ENCODE peak calls at places on chromosomes 12 and 14, in ten cellular contexts. T is HCT116, G is tibial artery, W is mesenchymal stem cell, L is psoas muscle, Z is GM23338, J is uterus, I is pancreas, X is Karpas-422, D is cardiac muscle cell. F is an unnamed sample. For H3K4me1 and H3K27me3, the result is how much of the 10 kb centered on the place peaks cover.

GRCh38 chr14:88026890-88027289 is 22.0 kb downstream of the GPR65 start:
- DNase-seq in T (no peak), G (no peak), W (no peak), L (no peak), Z (no peak), J (no peak), I (no peak), X (no peak), D (no peak), F (no peak)

GRCh38 chr12:80044694-80045046 is 54.7 kb upstream of the OTOGL start:
- DNase-seq in T (peak), G (no peak), W (peak), L (no peak), Z (no peak), J (no peak), I (no peak), X (no peak), D (no peak), F (peak)

GRCh38 chr12:32273712-32274111 is 125.6 kb upstream of the FGD4 start:
- DNase-seq in T (no peak), G (no peak), W (no peak), L (no peak), Z (peak), J (no peak), I (no peak), X (peak), D (peak), F (no peak)

GRCh38 chr14:81729622-81730021 is 196.0 kb upstream of the SEL1L start:
- DNase-seq in T (no peak), G (no peak), W (no peak), L (no peak), Z (no peak), J (no peak), I (no peak), X (no peak), D (no peak), F (no peak)

GRCh38 chr14:30573203-30573814 is 14.4 kb downstream of the G2E3 start:
- DNase-seq in T (no peak), G (no peak), W (peak), L (no peak), Z (no peak), J (no peak), I (no peak), X (no peak), D (no peak), F (peak)

GRCh38 chr12:6211421-6211869 is 11.2 kb downstream of the CD9 start:
- DNase-seq in T (no peak), G (no peak), W (peak), L (no peak), Z (no peak), J (no peak), I (no peak), X (no peak), D (no peak), F (no peak)

GRCh38 chr14:39376671-39377403 is 55.4 kb downstream of the FBXO33 start:
- DNase-seq in T (peak), G (no peak), W (peak), L (no peak), Z (peak), J (no peak), I (no peak), X (no peak), D (no peak), F (no peak)

GRCh38 chr12:92105676-92106075 is 40.0 kb downstream of the BTG1 start:
- DNase-seq in T (no peak), G (no peak), W (no peak), L (no peak), Z (no peak), J (no peak), I (no peak), X (no peak), D (no peak), F (no peak)

GRCh38 chr14:99755629-99756603 is 37.3 kb upstream of the EML1 start:
- DNase-seq in T (no peak), G (peak), W (peak), L (peak), Z (no peak), J (peak), I (peak), X (no peak), D (no peak), F (no peak)

GRCh38 chr14:94641632-94641955 is 29.4 kb downstream of the SERPINA3 start:
- DNase-seq in T (no peak), G (no peak), W (no peak), L (no peak), Z (no peak), J (no peak), I (no peak), X (no peak), D (no peak), F (no peak)

GRCh38 chr14:29741909-29742401 is 185.7 kb downstream of the PRKD1 start:
- DNase-seq in T (no peak), G (peak), W (peak), L (no peak), Z (no peak), J (peak), I (no peak), X (no peak), D (no peak), F (no peak)

GRCh38 chr12:96060041-96060440 is 24.7 kb upstream of the LTA4H start:
- DNase-seq in T (no peak), G (no peak), W (no peak), L (no peak), Z (no peak), J (no peak), I (no peak), X (no peak), D (no peak), F (no peak)

GRCh38 chr12:96064266-96064665 is 28.9 kb upstream of the LTA4H start:
- DNase-seq in T (no peak), G (no peak), W (no peak), L (no peak), Z (no peak), J (no peak), I (no peak), X (no peak), D (no peak), F (no peak)

GRCh38 chr12:96061864-96062453 is 26.6 kb upstream of the LTA4H start:
- DNase-seq in T (peak), G (peak), W (peak), L (peak), Z (peak), J (peak), I (peak), X (peak), D (peak), F (peak)

GRCh38 chr12:96063046-96063445 is 27.7 kb upstream of the LTA4H start:
- DNase-seq in T (no peak), G (no peak), W (peak), L (no peak), Z (no peak), J (no peak), I (no peak), X (peak), D (no peak), F (no peak)

DNA sequence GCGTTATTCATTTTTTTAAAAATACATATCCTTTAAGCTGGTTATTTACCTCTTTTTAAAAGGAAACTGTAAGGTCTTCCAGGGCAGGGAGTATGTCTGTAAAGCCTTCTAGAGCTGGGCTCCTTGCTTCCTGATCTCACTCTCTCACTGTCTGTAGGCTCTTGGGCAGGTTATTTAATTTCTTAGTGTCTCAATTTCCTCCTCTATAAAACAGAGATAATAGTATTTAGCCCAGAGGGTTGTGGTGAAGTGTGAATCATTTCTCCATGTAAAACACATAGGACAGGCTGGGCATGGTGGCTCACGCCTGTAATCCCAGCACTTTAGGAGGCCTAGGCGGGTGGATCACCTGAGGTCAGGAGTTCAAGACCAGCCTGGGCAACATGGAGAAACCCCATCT is 25.9 kb upstream of the LTA4H start:
- DNase-seq in T (no peak), G (no peak), W (no peak), L (no peak), Z (no peak), J (no peak), I (no peak), X (no peak), D (no peak), F (no peak)
- H3K4me1 ChIP-seq in T (under half), G (under half), W (under half), L (under half), Z (under half), J (under half), I (under half), X (under half), D (under half), F (under half)

GRCh38 chr12:47807338-47807737 is 12.4 kb downstream of the HDAC7 start:
- DNase-seq in T (no peak), G (no peak), W (no peak), L (no peak), Z (no peak), J (no peak), I (no peak), X (no peak), D (no peak), F (no peak)

GRCh38 chr12:47803196-47803875 is 16.4 kb downstream of the HDAC7 start:
- DNase-seq in T (no peak), G (no peak), W (no peak), L (no peak), Z (no peak), J (no peak), I (no peak), X (peak), D (no peak), F (no peak)

GRCh38 chr12:47808049-47808448 is 11.7 kb downstream of the HDAC7 start:
- DNase-seq in T (no peak), G (peak), W (peak), L (peak), Z (peak), J (peak), I (no peak), X (peak), D (peak), F (no peak)

GRCh38 chr12:47804177-47804576 is 15.5 kb downstream of the HDAC7 start:
- DNase-seq in T (no peak), G (no peak), W (no peak), L (no peak), Z (no peak), J (no peak), I (no peak), X (no peak), D (no peak), F (no peak)

GRCh38 chr12:47805417-47805816 is 14.3 kb downstream of the HDAC7 start:
- DNase-seq in T (no peak), G (peak), W (peak), L (no peak), Z (no peak), J (no peak), I (no peak), X (no peak), D (no peak), F (no peak)
- H3K27ac ChIP-seq in T (no peak), G (peak), W (no peak), L (peak), Z (peak), J (peak), I (no peak), X (peak), D (no peak), F (no peak)

GRCh38 chr14:41607119-41607785 is 576 bp downstream of the LRFN5 start:
- DNase-seq in T (no peak), G (no peak), W (peak), L (peak), Z (peak), J (no peak), I (no peak), X (no peak), D (no peak), F (no peak)

GRCh38 chr14:41605550-41606248 is 977 bp upstream of the LRFN5 start:
- DNase-seq in T (no peak), G (no peak), W (peak), L (peak), Z (peak), J (peak), I (no peak), X (no peak), D (peak), F (no peak)

GRCh38 chr14:41606249-41607118 is at the start of gene LRFN5:
- DNase-seq in T (no peak), G (no peak), W (peak), L (peak), Z (peak), J (peak), I (peak), X (no peak), D (peak), F (no peak)

GRCh38 chr14:41609704-41610183 is 3.1 kb downstream of the LRFN5 start:
- DNase-seq in T (no peak), G (peak), W (peak), L (peak), Z (peak), J (peak), I (peak), X (no peak), D (peak), F (no peak)

DNA sequence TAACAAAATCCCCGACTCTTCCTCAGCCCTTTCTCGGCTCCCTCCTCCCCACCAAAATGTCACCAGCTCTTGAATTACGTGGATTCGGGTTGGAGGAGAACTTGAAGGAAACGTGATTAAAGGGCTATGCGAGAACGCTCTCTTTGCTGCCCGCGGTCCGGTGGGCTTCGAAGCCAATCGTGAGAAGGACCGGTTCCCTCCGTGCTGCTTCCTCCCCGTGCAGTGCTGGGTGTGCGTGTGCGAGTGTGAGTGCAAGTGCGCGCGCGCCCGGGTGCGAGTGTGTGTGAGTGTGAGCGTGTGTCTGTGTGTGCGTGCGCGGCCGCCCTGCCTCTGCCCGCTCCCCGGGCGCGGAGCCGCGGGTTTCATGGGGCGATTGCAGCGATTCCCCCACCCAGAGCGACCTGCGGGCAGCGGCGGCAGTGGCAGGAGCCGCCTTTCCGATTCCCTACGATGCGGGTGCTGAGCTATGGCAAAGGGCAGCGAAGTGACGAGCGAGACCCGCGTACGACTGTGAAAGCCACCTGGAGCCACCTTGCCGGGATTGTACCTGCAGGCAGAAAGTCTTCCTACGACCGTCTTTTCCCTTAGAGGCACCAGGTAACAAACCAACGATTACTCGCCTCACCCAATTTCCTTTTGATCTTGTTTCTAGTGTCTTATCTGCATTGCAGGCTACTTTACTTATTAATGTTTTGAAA is 1.4 kb downstream of the LRFN5 start:
- DNase-seq in T (no peak), G (no peak), W (peak), L (peak), Z (peak), J (no peak), I (peak), X (no peak), D (peak), F (no peak)
- H3K27me3 ChIP-seq in T (under half), G (under half), W (under half), L (under half), Z (half or more), J (under half), I (half or more), X (under half), D (half or more), F (half or more)

GRCh38 chr14:35123388-35123703 is 994 bp downstream of the PRORP start:
- DNase-seq in T (no peak), G (no peak), W (no peak), L (no peak), Z (no peak), J (no peak), I (no peak), X (peak), D (no peak), F (no peak)
- H3K4me1 ChIP-seq in T (under half), G (under half), W (under half), L (under half), Z (under half), J (under half), I (under half), X (under half), D (under half), F (under half)

DNA sequence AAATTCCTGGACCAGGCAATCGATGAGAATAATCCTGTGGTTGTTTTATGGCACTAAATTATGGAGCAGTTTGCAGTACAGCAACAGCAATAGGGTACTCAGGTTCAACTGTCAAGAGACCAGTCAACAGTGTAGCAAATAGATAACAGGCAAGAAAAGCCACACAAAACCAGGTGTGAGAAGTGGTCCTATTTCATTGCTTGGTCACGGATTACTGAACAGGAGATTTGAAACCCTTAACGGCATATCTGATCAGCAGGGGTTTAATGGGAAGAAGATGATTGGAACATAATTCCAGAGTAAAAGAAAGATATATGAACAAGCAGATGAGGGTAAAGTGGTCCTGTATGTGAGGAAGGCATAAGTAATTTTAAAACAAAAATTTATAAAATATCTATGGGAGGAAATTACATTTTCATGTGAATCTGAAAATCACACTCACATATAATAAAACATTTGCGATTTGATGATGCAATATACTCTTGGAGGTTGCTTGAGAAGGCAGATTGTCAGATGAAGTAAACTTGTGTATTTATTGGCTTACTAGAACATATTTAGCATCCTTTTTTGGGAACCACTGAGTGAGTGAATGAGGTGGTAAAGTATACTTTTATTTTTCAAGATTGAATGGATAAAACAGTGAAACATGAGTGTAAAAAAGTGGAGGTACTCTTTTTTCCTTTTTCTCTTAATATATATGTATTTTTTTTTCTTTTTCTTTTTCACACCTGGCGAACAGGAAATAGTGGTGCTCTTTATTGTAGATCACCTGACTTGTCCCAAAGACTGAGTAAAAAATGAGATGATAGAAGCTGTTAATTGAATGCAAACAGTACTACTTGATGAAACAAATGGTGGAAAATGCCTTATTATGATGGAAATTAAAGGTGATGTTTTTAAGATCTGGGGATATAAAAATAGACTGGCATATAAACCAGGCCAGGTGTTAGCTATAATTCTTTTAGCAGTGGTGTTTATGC is 21.5 kb upstream of the SDR39U1 start:
- DNase-seq in T (no peak), G (no peak), W (no peak), L (no peak), Z (no peak), J (no peak), I (no peak), X (no peak), D (no peak), F (no peak)
- H3K27ac ChIP-seq in T (no peak), G (no peak), W (no peak), L (no peak), Z (no peak), J (no peak), I (no peak), X (no peak), D (no peak), F (no peak)

GRCh38 chr14:106208794-106209193 is 682.4 kb downstream of the TMEM121 start:
- DNase-seq in T (no peak), G (no peak), W (no peak), L (no peak), Z (no peak), J (no peak), I (no peak), X (no peak), D (no peak), F (no peak)
- H3K27me3 ChIP-seq in T (under half), G (under half), W (under half), L (under half), Z (under half), J (under half), I (under half), X (under half), D (under half), F (under half)

DNA sequence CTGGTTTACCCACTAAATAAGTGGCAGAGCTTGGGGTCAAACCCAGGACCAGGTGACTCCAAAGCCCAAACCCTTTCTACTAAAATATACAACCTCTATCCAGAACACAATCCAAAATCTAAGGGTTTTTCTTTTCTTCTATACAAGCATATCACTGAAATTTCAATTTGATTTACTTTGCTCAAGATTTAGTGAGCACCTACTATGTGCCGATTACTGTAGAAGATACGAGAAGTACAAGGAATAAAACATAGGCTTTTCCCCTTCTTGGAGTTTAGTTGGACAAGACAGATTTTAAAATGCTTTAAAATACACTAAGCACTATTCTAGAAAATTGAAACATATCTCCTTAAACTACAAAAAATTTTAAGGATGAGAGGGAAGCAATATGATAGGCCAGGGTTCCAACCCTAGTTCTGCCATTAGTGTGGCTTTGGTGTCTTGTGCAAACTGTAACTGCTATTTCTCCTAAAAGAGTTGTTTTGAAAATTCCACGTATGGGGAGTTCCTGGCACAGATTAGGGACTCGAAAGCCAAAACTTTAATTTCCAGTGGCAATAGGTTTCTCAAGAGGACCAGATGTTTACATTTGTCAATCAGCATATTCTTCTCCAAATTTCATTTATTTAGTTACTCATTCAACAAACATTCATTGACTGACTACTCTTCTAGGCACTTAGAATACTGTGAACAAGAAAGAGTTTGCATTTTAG is 2.6 kb downstream of the L3HYPDH start:
- DNase-seq in T (no peak), G (no peak), W (peak), L (no peak), Z (no peak), J (no peak), I (no peak), X (no peak), D (no peak), F (peak)
- H3K4me1 ChIP-seq in T (under half), G (under half), W (under half), L (half or more), Z (under half), J (under half), I (under half), X (under half), D (under half), F (under half)

DNA sequence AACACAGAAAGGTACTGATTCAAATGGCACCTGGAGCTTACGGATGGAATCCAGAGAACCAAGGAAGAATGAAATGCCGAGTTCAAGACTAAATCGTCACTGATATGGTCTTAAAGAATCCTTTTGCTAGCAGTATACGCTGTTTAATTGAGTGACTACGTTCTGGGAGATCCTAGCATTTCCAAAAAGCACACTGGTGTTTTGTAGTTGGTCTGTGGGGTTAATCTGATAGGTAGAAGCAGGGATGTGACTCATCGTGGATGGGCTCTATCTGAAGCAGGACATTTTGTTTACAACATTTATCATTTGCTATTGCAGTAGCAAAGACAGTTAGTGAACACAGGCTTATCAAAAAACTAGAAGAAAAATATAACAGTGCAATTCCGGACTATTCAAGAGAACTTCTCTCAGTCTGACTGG is 169.2 kb upstream of the HMGA2 start:
- DNase-seq in T (no peak), G (no peak), W (peak), L (no peak), Z (no peak), J (no peak), I (no peak), X (no peak), D (no peak), F (peak)
- H3K27ac ChIP-seq in T (peak), G (no peak), W (peak), L (no peak), Z (no peak), J (no peak), I (no peak), X (no peak), D (no peak), F (peak)

F was measured in foreskin keratinocyte.